ENCODE peak calls at places on chromosomes 5 and 9, in eight cellular contexts. W is H1, N is HepG2, H is K562, U is A549, R is GM12878, A is endothelial cell of umbilical vein, S is HCT116. T is an unnamed sample.

GRCh38 chr5:135930949-135931295 is 23.9 kb downstream of the LECT2 start:
- DNase-seq in W (peak), N (no peak), H (no peak), U (no peak), R (no peak), A (no peak), S (no peak), T (no peak)

GRCh38 chr9:112489876-112490661 is 3.4 kb downstream of the KIAA1958 start:
- DNase-seq in W (no peak), N (peak), H (no peak), U (no peak), R (no peak), A (no peak), S (no peak), T (no peak)

GRCh38 chr5:178535299-178536175 is 54.7 kb downstream of the COL23A1 start:
- DNase-seq in W (no peak), N (no peak), H (no peak), U (no peak), R (no peak), A (no peak), S (no peak), T (peak)

GRCh38 chr5:129664336-129664937 is 83.5 kb upstream of the MINAR2 start:
- DNase-seq in W (peak), N (peak), H (peak), U (peak), R (no peak), A (peak), S (peak), T (peak)

GRCh38 chr5:154755361-154756202 is at the start of gene LARP1:
- DNase-seq in W (no peak), N (no peak), H (no peak), U (peak), R (no peak), A (peak), S (no peak), T (peak)

GRCh38 chr5:94830520-94830919 is 212.1 kb downstream of the SLF1 start:
- DNase-seq in W (no peak), N (no peak), H (peak), U (peak), R (no peak), A (peak), S (peak), T (peak)

GRCh38 chr5:77871016-77871415 is 94.9 kb upstream of the TBCA start:
- DNase-seq in W (no peak), N (no peak), H (no peak), U (no peak), R (no peak), A (no peak), S (no peak), T (no peak)

GRCh38 chr9:81575976-81576375 is 113.4 kb downstream of the TLE1 start:
- DNase-seq in W (no peak), N (no peak), H (no peak), U (no peak), R (no peak), A (peak), S (no peak), T (no peak)

GRCh38 chr9:100350188-100350587 is 2.6 kb downstream of the TEX10 start:
- DNase-seq in W (no peak), N (no peak), H (no peak), U (no peak), R (no peak), A (no peak), S (no peak), T (peak)

GRCh38 chr5:147901555-147901954 is 4.8 kb downstream of the C5orf46 start:
- DNase-seq in W (no peak), N (no peak), H (no peak), U (peak), R (no peak), A (no peak), S (no peak), T (no peak)

GRCh38 chr9:131528186-131528585 is 2.9 kb downstream of the UCK1 start:
- DNase-seq in W (no peak), N (no peak), H (no peak), U (no peak), R (no peak), A (no peak), S (no peak), T (no peak)

GRCh38 chr9:77016526-77017504 is 2.6 kb upstream of the FOXB2 start:
- DNase-seq in W (peak), N (no peak), H (no peak), U (no peak), R (no peak), A (no peak), S (no peak), T (no peak)

GRCh38 chr9:83106272-83106671 is 43.3 kb upstream of the RASEF start:
- DNase-seq in W (no peak), N (no peak), H (no peak), U (peak), R (no peak), A (no peak), S (no peak), T (no peak)

GRCh38 chr9:89555426-89556375 is 49.1 kb upstream of the GADD45G start:
- DNase-seq in W (no peak), N (no peak), H (no peak), U (no peak), R (peak), A (peak), S (no peak), T (peak)

GRCh38 chr5:176803943-176804498 is 6.3 kb upstream of the UNC5A start:
- DNase-seq in W (peak), N (no peak), H (peak), U (no peak), R (no peak), A (peak), S (no peak), T (peak)

GRCh38 chr5:8329773-8330172 is 460.8 kb downstream of the MTRR start:
- DNase-seq in W (no peak), N (no peak), H (no peak), U (peak), R (no peak), A (no peak), S (no peak), T (peak)

GRCh38 chr5:44372028-44372427 is 17.2 kb downstream of the FGF10 start:
- DNase-seq in W (no peak), N (no peak), H (no peak), U (no peak), R (no peak), A (no peak), S (no peak), T (no peak)

GRCh38 chr5:10250804-10251276 is 760 bp downstream of the CCT5 start:
- DNase-seq in W (no peak), N (no peak), H (no peak), U (no peak), R (no peak), A (peak), S (no peak), T (peak)

GRCh38 chr9:83167126-83167525 is 104.2 kb upstream of the RASEF start:
- DNase-seq in W (no peak), N (no peak), H (no peak), U (no peak), R (no peak), A (no peak), S (no peak), T (no peak)

GRCh38 chr9:69412741-69413150 is 87.7 kb downstream of the ENTREP1 start:
- DNase-seq in W (peak), N (peak), H (peak), U (peak), R (no peak), A (peak), S (peak), T (peak)

GRCh38 chr9:134681061-134681661 is 39.6 kb downstream of the COL5A1 start:
- DNase-seq in W (no peak), N (no peak), H (no peak), U (no peak), R (no peak), A (no peak), S (no peak), T (no peak)

GRCh38 chr9:127495884-127496555 is 44.7 kb downstream of the LRSAM1 start:
- DNase-seq in W (no peak), N (no peak), H (no peak), U (no peak), R (no peak), A (no peak), S (no peak), T (no peak)

GRCh38 chr9:26319859-26320258 is 572.7 kb downstream of the CAAP1 start:
- DNase-seq in W (no peak), N (no peak), H (no peak), U (no peak), R (no peak), A (no peak), S (no peak), T (no peak)

GRCh38 chr9:104334549-104334948 is 169.5 kb upstream of the OR13F1 start:
- DNase-seq in W (no peak), N (no peak), H (no peak), U (no peak), R (no peak), A (no peak), S (no peak), T (no peak)

GRCh38 chr5:109611505-109611904 is 78.2 kb upstream of the MAN2A1 start:
- DNase-seq in W (no peak), N (no peak), H (no peak), U (no peak), R (no peak), A (no peak), S (no peak), T (peak)

GRCh38 chr5:160315968-160316367 is 3.6 kb upstream of the CCNJL start:
- DNase-seq in W (no peak), N (peak), H (no peak), U (peak), R (no peak), A (peak), S (peak), T (peak)

GRCh38 chr5:127396490-127397155 is 106.0 kb downstream of the MEGF10 start:
- DNase-seq in W (no peak), N (no peak), H (no peak), U (no peak), R (no peak), A (no peak), S (no peak), T (no peak)

DNA sequence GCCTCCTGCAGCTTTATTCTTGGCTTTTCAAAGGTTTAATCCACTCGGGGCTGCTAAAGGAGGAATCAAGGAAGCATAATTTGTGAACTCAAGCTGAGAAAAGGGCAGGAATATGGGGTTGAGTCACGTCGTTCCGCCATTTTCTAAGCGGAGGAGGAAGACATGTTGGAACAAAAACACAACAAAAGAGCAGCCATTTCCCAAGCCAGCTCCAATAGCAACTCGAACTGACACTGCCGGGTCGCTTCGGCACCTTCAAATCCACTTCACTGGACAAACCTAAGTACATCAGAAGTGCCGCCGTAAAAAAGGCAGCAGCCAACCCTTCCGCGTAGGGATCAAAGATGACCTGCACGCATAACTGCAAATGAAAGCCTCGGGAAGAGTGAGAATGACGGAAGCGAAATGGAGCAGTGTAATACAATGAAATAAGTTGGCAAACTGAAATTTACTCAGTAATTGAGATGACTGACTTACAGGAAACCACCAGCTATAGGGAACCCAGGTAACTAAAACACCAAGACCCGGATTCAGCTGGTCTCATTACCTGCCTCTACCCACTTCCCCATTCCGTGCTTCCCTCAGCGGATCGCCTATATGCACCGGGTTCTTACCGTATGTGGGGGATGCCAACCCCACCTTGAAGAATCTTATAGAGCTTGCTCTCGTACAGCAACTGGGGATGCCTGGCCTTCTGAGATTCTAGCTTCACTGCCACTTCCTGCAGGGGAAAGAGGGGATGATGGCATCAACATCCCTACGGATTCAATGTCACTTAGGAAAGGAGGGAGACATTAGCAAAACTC is 1.6 kb downstream of the CSNK1A1 start:
- DNase-seq in W (no peak), N (peak), H (no peak), U (peak), R (peak), A (peak), S (peak), T (peak)
- TF ChIP-seq MAX in W (peak), N (peak), H (no peak), U (no peak), R (no peak), A (no peak), S (no peak), T (no peak)

DNA sequence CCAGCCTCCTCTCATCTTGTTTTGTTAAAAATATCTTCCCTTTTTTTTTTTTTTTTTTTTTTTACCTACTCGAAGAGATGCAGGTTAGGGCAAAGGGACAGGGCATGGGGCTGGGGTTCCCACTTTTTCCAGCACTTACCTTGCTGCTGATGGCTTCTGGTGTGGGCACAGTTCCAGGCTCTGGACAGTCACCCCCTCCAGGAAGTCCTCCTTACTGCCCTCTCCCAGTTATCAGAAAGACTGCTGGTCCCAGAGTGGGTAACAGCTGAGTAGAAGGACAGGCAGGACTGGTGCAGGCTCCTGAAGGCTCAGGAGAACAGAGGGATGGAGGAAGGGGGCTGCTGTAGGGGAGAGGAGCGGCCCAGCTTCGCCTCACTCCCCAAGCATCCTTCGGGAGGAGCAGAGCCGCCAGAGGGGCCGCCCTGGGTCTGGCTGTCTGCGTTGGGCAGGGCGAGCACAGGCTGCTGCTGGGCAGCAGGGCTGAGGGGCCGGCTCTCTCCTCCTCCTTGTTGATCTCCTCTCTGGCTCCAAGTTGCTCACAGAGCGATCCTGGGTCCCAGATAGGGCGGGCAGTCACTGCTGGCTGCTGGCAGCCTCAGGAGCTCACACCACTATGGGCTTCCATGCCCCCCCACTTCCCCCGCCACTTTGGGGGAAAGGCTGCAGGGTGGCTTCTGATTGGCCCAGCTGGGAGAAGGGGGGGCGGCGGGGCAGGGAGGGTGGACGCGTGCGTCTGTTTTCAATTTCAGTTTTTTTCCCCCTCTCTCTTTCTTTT is at the start of gene PDGFRB:
- DNase-seq in W (peak), N (no peak), H (peak), U (no peak), R (no peak), A (peak), S (no peak), T (no peak)
- TF ChIP-seq POLR2A in W (no peak), N (no peak), H (no peak), U (no peak), R (no peak), A (no peak), S (no peak), T (no peak)

GRCh38 chr9:87336914-87337333 is 160.7 kb upstream of the DAPK1 start:
- DNase-seq in W (no peak), N (peak), H (peak), U (peak), R (peak), A (peak), S (peak), T (peak)
- TF ChIP-seq CTCF in W (no peak), N (peak), H (peak), U (peak), R (peak), A (peak), S (peak), T (peak)

GRCh38 chr5:179870952-179871351 is 12.3 kb upstream of the MRNIP start:
- DNase-seq in W (no peak), N (no peak), H (no peak), U (no peak), R (no peak), A (no peak), S (no peak), T (no peak)

GRCh38 chr5:179869641-179870402 is 11.2 kb upstream of the MRNIP start:
- DNase-seq in W (no peak), N (no peak), H (no peak), U (no peak), R (no peak), A (no peak), S (no peak), T (no peak)

GRCh38 chr5:179869101-179869500 is 10.5 kb upstream of the MRNIP start:
- DNase-seq in W (no peak), N (no peak), H (no peak), U (no peak), R (no peak), A (no peak), S (no peak), T (no peak)

GRCh38 chr5:179871506-179871905 is 12.9 kb upstream of the MRNIP start:
- DNase-seq in W (no peak), N (no peak), H (no peak), U (no peak), R (no peak), A (no peak), S (no peak), T (no peak)

DNA sequence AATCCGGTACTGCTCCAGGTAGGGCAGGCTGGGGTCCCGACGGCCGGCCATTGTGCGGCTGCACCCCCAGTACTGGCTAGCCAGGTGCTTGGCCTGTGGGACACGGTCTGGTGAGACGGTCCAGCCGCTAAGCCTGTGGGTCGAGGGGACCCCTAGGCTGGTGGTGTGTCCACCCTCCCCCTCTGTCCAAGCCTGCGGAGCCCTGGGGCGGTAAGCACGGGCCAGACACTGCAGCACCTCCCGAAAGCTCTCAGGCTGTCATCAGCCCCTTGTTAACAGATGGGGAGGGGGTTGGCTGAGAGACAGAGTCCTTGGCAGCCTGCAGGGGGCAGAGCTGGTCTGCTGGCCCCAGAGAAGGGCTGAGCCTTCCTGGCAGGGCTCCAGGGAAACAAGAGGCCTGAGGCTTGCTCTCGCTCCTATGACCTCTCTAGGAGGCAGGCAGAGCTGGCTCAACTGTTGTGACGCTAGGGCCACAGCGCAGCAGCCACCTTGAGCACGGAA is 11.8 kb upstream of the MRNIP start:
- DNase-seq in W (peak), N (peak), H (peak), U (peak), R (no peak), A (peak), S (no peak), T (no peak)
- TF ChIP-seq MAX in W (no peak), N (no peak), H (no peak), U (no peak), R (no peak), A (no peak), S (no peak), T (no peak)

DNA sequence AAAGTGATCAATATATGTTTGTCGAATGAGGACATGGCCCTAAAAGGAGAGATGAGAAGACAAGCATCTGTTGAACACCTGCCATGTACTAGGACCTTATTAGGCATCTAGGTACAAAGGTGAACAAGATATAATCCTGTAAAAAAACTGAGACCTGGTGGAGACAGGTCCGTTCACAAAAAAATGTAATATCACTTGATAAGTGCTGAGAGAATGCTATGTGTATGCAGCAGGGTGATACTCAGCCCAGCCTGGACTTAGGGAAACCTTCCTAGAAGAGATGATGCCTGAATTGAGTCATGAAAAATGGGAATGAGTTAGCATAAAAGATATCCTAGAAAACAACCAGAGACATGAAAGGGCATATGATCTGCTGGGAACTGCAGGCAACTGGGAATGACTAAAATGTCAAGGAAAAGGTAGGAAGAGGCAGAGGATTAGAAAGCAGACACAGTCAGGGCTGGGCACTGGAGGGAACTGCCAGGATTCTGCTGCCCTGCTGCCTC is 108.5 kb downstream of the ADRB2 start:
- DNase-seq in W (peak), N (no peak), H (no peak), U (no peak), R (no peak), A (no peak), S (no peak), T (no peak)
- TF ChIP-seq POLR2A in W (no peak), N (no peak), H (no peak), U (no peak), R (no peak), A (no peak), S (no peak), T (no peak)

DNA sequence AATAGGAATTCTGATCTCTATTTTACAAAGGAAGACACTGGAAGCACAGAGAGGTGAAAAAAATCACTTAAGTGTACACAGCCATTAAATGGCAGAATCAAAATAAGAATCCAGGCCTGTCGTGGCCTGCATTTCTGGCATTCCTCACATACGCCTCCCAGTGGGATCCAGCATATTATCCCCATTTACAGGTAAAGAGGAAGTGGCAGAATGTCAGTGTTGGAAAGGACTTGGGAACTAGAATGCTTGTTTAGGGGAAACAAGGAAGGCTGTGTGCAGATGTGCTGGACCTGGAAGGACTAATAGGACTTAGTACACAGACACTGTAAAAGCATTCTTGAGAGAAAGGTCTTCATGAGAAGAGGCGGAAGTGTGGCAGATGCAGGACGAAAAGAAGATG is 241.8 kb downstream of the TRIM32 start:
- DNase-seq in W (peak), N (no peak), H (no peak), U (no peak), R (no peak), A (no peak), S (no peak), T (no peak)
- TF ChIP-seq CTCF in W (no peak), N (no peak), H (no peak), U (no peak), R (no peak), A (no peak), S (no peak), T (no peak)

T was measured in NB4.